ENCODE peak calls at places on chromosomes 1 and 21, in eight cellular contexts. R is transverse colon, L is Peyer's patch, U is esophagus muscularis mucosa, E is suprapubic skin, S is body of pancreas, C is uterus, P is prostate gland. I is an unnamed sample.

GRCh38 chr1:165298081-165298820 is 58.3 kb downstream of the LMX1A start:
- DNase-seq in R (no peak), L (no peak), U (no peak), E (no peak), S (no peak), C (no peak), P (no peak), I (no peak)

GRCh38 chr1:59163268-59164092 is 133.4 kb upstream of the FGGY start:
- DNase-seq in R (no peak), L (no peak), U (peak; percentile 81), E (no peak), S (no peak), C (no peak), P (no peak), I (no peak)

GRCh38 chr1:63779872-63780271 is 6.1 kb downstream of the ROR1 start:
- DNase-seq in R (no peak), L (no peak), U (no peak), E (no peak), S (no peak), C (no peak), P (no peak), I (no peak)

GRCh38 chr1:116167625-116168276 is 56.6 kb downstream of the MAB21L3 start:
- DNase-seq in R (peak; percentile 30), L (no peak), U (peak; percentile 85), E (no peak), S (peak; percentile 23), C (no peak), P (no peak), I (no peak)

GRCh38 chr1:58465825-58466617 is 80.5 kb downstream of the OMA1 start:
- DNase-seq in R (no peak), L (no peak), U (peak; percentile 55), E (no peak), S (no peak), C (no peak), P (no peak), I (no peak)

GRCh38 chr1:235391879-235392278 is 24.7 kb downstream of the TBCE start:
- DNase-seq in R (no peak), L (no peak), U (no peak), E (no peak), S (no peak), C (no peak), P (no peak), I (no peak)

GRCh38 chr21:25487046-25487594 is 120.2 kb downstream of the MRPL39 start:
- DNase-seq in R (no peak), L (no peak), U (no peak), E (no peak), S (no peak), C (no peak), P (no peak), I (no peak)

GRCh38 chr21:29265690-29266479 is 32.8 kb upstream of the BACH1 start:
- DNase-seq in R (no peak), L (no peak), U (no peak), E (no peak), S (no peak), C (no peak), P (no peak), I (no peak)

GRCh38 chr1:212858461-212859265 is 588 bp downstream of the FLVCR1 start:
- DNase-seq in R (peak; percentile 29), L (peak; percentile 51), U (no peak), E (no peak), S (peak; percentile 16), C (no peak), P (peak; percentile 14), I (no peak)

GRCh38 chr1:11227106-11228077 is 35.0 kb downstream of the MTOR start:
- DNase-seq in R (no peak), L (no peak), U (no peak), E (no peak), S (no peak), C (no peak), P (no peak), I (no peak)

GRCh38 chr1:115671176-115672062 is 29.6 kb downstream of the VANGL1 start:
- DNase-seq in R (peak; percentile 58), L (peak; percentile 61), U (no peak), E (no peak), S (no peak), C (no peak), P (no peak), I (no peak)

GRCh38 chr1:221801773-221802516 is 60.1 kb upstream of the DUSP10 start:
- DNase-seq in R (no peak), L (no peak), U (no peak), E (no peak), S (no peak), C (no peak), P (no peak), I (no peak)

GRCh38 chr21:45556645-45557601 is 14.7 kb upstream of the SLC19A1 start:
- DNase-seq in R (no peak), L (peak; percentile 55), U (no peak), E (peak; percentile 80), S (no peak), C (no peak), P (no peak), I (peak; percentile 32)

GRCh38 chr1:8263806-8264205 is 54.1 kb upstream of the SLC45A1 start:
- DNase-seq in R (no peak), L (no peak), U (no peak), E (no peak), S (no peak), C (no peak), P (no peak), I (no peak)

DNA sequence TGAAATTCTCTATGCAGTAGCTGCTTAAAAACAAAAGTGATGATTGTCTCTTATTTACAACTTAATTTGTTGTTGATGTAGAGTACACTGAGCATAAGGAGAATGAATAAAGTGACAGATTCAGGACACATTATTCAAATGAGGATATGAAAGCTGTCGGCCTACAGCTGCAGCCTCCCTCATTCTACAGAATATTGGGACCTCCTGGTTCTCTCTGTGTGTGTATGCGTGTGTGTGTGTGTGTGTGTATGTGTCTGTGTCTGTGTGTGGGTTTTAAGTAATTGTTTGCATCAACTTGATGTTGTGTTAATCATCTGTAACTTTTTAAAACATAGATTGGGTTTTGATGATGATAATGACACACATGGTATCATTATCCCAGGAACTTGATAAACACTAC is 17.9 kb downstream of the PROX1 start:
- DNase-seq in R (no peak), L (no peak), U (peak; percentile 31), E (no peak), S (no peak), C (no peak), P (no peak), I (no peak)
- H3K27me3 ChIP-seq in R (no peaks in the 10 kb centered on the region), L (no peaks in the 10 kb centered on the region), U (peaks cover 9% of the 10 kb centered on the region), E (no peaks in the 10 kb centered on the region), S (no peaks in the 10 kb centered on the region), C (no peaks in the 10 kb centered on the region), P (no peaks in the 10 kb centered on the region), I (no peaks in the 10 kb centered on the region)

DNA sequence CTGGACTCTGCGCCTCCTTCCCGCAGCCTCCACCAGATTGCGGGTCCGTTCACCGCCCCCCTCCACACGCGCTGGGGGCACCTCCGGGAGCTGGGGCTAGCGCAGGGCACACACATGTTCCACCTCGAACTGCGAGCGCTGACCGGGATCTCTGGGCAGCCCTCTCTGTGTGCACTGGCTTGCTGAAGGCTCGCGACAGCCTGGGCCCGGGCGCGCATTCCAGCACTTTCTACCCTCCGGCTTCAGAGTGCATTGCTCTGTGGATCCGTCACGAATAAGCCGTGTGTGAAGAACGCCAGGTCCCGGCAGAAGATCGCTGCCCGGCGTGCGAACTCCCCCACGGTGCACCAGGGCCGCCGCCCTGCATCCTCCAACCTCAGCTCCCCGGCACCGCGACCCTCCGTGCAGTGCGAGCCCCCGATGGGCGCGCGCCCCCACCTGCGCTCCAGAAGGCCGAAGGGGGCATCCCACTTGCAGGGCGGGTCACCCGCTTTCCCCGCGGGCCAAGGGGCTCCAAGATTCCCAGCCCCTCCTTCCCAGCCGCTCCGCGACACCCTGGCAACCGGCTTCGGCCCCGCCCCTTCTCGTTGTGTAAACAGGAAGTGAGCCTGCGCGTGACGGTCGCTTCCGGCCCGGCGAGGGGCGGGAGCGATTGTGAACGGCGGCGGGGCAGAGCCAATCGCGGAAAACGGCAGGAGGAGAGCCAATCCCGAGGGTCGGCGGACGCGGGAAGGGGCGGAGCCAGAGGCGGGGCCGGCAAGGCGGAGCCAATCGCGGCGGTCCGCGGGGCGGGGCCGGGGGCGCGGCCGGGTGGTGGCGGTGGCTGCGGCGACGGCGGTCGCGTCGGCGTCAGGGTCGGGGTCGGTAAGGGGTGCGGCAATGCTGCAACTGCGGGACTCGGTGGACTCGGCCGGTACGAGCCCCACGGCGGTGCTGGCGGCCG is at the start of gene TPRG1L:
- DNase-seq in R (peak; percentile 99), L (peak; percentile 99), U (peak; percentile 100), E (peak; percentile 99), S (peak; percentile 98), C (peak; percentile 98), P (peak; percentile 99), I (peak; percentile 98)
- TF ChIP-seq POLR2A in R (peak; percentile 47), L (peak; percentile 61), U (no peak), E (no peak), S (peak; percentile 38), C (peak; percentile 61), P (peak; percentile 44), I (peak; percentile 49)

DNA sequence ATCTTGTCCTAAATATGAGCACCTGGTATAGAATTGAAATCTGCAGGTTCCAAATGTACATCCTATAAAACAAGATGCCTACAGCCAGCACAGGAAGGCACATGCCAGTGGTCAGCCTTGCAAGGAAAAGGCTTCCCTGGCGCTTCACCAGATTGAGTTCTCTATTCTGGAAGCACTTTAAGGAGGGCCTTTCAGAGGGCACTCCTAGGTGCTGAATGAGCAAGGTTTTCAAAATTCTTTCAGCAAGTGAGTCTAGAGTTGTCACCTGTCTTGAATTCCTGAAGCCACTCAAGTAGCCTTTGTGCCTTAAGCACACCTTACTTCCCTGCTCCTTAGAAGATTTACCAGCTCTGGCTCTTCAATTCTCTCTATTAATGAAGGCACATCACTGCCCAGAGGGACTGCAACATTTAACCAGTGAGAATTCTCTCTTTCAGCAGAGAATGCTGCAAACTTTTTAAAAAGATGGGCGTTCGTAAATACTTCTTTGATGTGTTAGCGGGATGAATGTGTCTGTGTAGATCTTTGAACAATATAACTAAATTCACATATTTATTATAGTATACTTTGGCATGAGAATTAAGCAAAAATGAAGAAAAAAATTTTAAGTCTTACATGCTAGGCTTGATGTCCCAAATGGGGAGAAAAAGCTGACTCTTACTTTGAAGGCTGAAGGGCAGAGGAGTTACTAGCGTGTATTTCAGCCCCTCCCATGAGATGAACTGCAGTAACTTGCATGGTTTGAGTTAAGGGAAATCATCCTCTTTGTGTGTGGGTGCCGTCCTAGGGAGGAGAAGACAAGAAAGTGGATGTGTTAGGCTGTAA is 162.0 kb downstream of the NTPCR start:
- DNase-seq in R (no peak), L (no peak), U (no peak), E (no peak), S (peak; percentile 9), C (no peak), P (no peak), I (no peak)
- H3K27ac ChIP-seq in R (peak overlapping the region; percentile 18), L (no peak overlapping the region), U (peak overlapping the region; percentile 69), E (no peak overlapping the region), S (no peak overlapping the region), C (peak overlapping the region; percentile 51), P (no peak overlapping the region), I (peak overlapping the region; percentile 74)

DNA sequence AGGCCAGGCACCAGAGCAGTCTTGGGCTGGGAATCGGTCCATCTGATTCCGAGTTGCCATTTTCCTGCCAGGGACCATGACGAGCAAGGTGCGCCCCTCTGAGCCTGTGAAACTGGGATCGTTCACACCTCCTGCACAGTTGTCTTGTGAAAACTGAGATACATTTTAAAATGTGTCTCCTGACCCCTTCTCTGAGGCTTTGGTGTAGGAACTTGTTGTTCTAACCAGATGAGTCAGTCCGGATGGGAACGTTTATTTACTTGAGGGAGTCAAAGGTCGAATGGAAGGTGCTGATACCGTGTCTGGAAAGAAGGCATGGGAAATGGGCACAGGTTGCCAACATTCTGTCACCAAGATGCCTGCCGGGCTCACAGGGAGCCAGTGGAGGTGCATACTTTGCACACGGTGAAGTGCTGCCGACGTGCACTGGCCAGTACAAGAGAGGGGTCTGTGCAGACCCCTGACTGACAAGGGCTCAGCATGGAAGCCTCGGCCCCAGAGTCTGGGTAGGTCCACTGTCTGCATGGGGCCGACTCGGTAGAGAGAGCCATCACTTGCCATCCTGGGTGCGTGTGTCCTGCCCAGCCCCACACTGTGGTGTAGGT is 7.4 kb upstream of the KCNN3 start:
- DNase-seq in R (no peak), L (peak; percentile 57), U (no peak), E (no peak), S (peak; percentile 87), C (no peak), P (no peak), I (no peak)
- H3K27me3 ChIP-seq in R (no peaks in the 10 kb centered on the region), L (no peaks in the 10 kb centered on the region), U (peaks cover 7% of the 10 kb centered on the region), E (no peaks in the 10 kb centered on the region), S (no peaks in the 10 kb centered on the region), C (no peaks in the 10 kb centered on the region), P (no peaks in the 10 kb centered on the region), I (no peaks in the 10 kb centered on the region)